ENCODE peak calls at places on chromosomes 5 and 9, in four cellular contexts. Z is neural progenitor cell, C is right lobe of liver, O is B cell. Y is an unnamed sample.

GRCh38 chr5:173178369-173178910 is 34.1 kb downstream of the BNIP1 start:
- DNase-seq in Z (no peak), C (no peak), O (no peak), Y (no peak)

GRCh38 chr9:84140535-84141101 is 160.0 kb downstream of the RMI1 start:
- DNase-seq in Z (peak; percentile 68), C (no peak), O (peak; percentile 27), Y (no peak)

GRCh38 chr9:126417684-126418083 is 91.1 kb downstream of the MVB12B start:
- DNase-seq in Z (no peak), C (no peak), O (no peak), Y (no peak)

GRCh38 chr9:5832093-5832542 is 799 bp downstream of the ERMP1 start:
- DNase-seq in Z (no peak), C (no peak), O (peak; percentile 55), Y (no peak)

GRCh38 chr9:133760713-133761290 is 22.6 kb upstream of the SARDH start:
- DNase-seq in Z (no peak), C (no peak), O (no peak), Y (no peak)

GRCh38 chr9:91420471-91421021 is 3.1 kb downstream of the NFIL3 start:
- DNase-seq in Z (no peak), C (no peak), O (no peak), Y (no peak)

GRCh38 chr5:165538065-165538464 is 2032.6 kb downstream of the MAT2B start:
- DNase-seq in Z (no peak), C (no peak), O (no peak), Y (no peak)

GRCh38 chr5:132839426-132840301 is 9.2 kb upstream of the SHROOM1 start:
- DNase-seq in Z (no peak), C (no peak), O (no peak), Y (no peak)

GRCh38 chr9:9901624-9902023 is 711.2 kb downstream of the PTPRD start:
- DNase-seq in Z (no peak), C (no peak), O (no peak), Y (no peak)

GRCh38 chr5:54390015-54390414 is 65.5 kb upstream of the HSPB3 start:
- DNase-seq in Z (no peak), C (peak; percentile 29), O (no peak), Y (no peak)

GRCh38 chr5:34580983-34581382 is 75.1 kb upstream of the RAI14 start:
- DNase-seq in Z (peak; percentile 64), C (no peak), O (no peak), Y (no peak)

GRCh38 chr5:149550267-149550582 is 1.0 kb downstream of the CSNK1A1 start:
- DNase-seq in Z (no peak), C (no peak), O (no peak), Y (peak; percentile 62)

GRCh38 chr9:20884985-20885593 is 146.4 kb downstream of the HACD4 start:
- DNase-seq in Z (peak; percentile 59), C (peak; percentile 49), O (peak; percentile 48), Y (no peak)

GRCh38 chr5:154972476-154973080 is 31.7 kb downstream of the MRPL22 start:
- DNase-seq in Z (peak; percentile 36), C (no peak), O (no peak), Y (no peak)

GRCh38 chr5:180555168-180555921 is 36.0 kb downstream of the SCGB3A1 start:
- DNase-seq in Z (no peak), C (no peak), O (no peak), Y (no peak)

GRCh38 chr9:89039664-89040063 is 48.4 kb downstream of the S1PR3 start:
- DNase-seq in Z (no peak), C (no peak), O (no peak), Y (no peak)

GRCh38 chr5:167623354-167623753 is 668.1 kb upstream of the WWC1 start:
- DNase-seq in Z (no peak), C (no peak), O (no peak), Y (no peak)

GRCh38 chr9:77251050-77251449 is 73.7 kb downstream of the VPS13A start:
- DNase-seq in Z (no peak), C (no peak), O (no peak), Y (no peak)

GRCh38 chr9:98610196-98610595 is 98.5 kb downstream of the GABBR2 start:
- DNase-seq in Z (no peak), C (no peak), O (no peak), Y (no peak)

GRCh38 chr5:130532786-130533185 is 628.5 kb downstream of the CHSY3 start:
- DNase-seq in Z (no peak), C (no peak), O (no peak), Y (no peak)

GRCh38 chr9:120882935-120883607 is 6.1 kb upstream of the PHF19 start:
- DNase-seq in Z (no peak), C (no peak), O (no peak), Y (no peak)

GRCh38 chr9:99042620-99043019 is 62.3 kb upstream of the TGFBR1 start:
- DNase-seq in Z (no peak), C (no peak), O (no peak), Y (no peak)

GRCh38 chr5:151637676-151638075 is 46.5 kb upstream of the FAT2 start:
- DNase-seq in Z (no peak), C (no peak), O (no peak), Y (no peak)

GRCh38 chr9:69385474-69386091 is 60.6 kb downstream of the ENTREP1 start:
- DNase-seq in Z (no peak), C (no peak), O (no peak), Y (no peak)

GRCh38 chr5:64859881-64860280 is 91.2 kb downstream of the CWC27 start:
- DNase-seq in Z (no peak), C (no peak), O (no peak), Y (no peak)

GRCh38 chr9:36006541-36006940 is 30.2 kb upstream of the RECK start:
- DNase-seq in Z (no peak), C (no peak), O (peak; percentile 18), Y (no peak)

GRCh38 chr5:109053995-109054417 is 306.3 kb downstream of the FER start:
- DNase-seq in Z (no peak), C (no peak), O (peak; percentile 18), Y (no peak)

GRCh38 chr9:27337833-27338526 is 41.0 kb upstream of the EQTN start:
- DNase-seq in Z (no peak), C (no peak), O (no peak), Y (no peak)

GRCh38 chr5:119411935-119412623 is 40.2 kb upstream of the HSD17B4 start:
- DNase-seq in Z (peak; percentile 72), C (peak; percentile 58), O (peak; percentile 78), Y (no peak)

GRCh38 chr5:79448336-79448735 is 65.6 kb downstream of the HOMER1 start:
- DNase-seq in Z (no peak), C (no peak), O (no peak), Y (no peak)

GRCh38 chr9:3441197-3441816 is 84.5 kb downstream of the RFX3 start:
- DNase-seq in Z (peak; percentile 59), C (peak; percentile 33), O (peak; percentile 68), Y (peak; percentile 50)

GRCh38 chr5:10115669-10116068 is 134.0 kb downstream of the ATPSCKMT start:
- DNase-seq in Z (no peak), C (no peak), O (no peak), Y (no peak)

GRCh38 chr5:10116594-10116993 is 133.1 kb downstream of the ATPSCKMT start:
- DNase-seq in Z (no peak), C (no peak), O (no peak), Y (no peak)

GRCh38 chr5:10110228-10110627 is 139.5 kb downstream of the ATPSCKMT start:
- DNase-seq in Z (no peak), C (no peak), O (no peak), Y (no peak)

GRCh38 chr5:10106806-10107205 is 142.9 kb downstream of the ATPSCKMT start:
- DNase-seq in Z (no peak), C (no peak), O (no peak), Y (no peak)

GRCh38 chr5:10111575-10111974 is 138.1 kb downstream of the ATPSCKMT start:
- DNase-seq in Z (peak; percentile 54), C (no peak), O (no peak), Y (no peak)
- TF ChIP-seq CTCF in Z (peak; percentile 71), C (no peak), O (no peak), Y (no peak)

GRCh38 chr5:96175090-96175489 is 213.4 kb upstream of the ELL2 start:
- DNase-seq in Z (no peak), C (no peak), O (peak; percentile 13), Y (no peak)
- TF ChIP-seq CTCF in Z (peak; percentile 35), C (peak; percentile 40), O (peak; percentile 48), Y (peak; percentile 64)

GRCh38 chr9:114538241-114538640 is 33.0 kb upstream of the WHRN start:
- DNase-seq in Z (peak; percentile 45), C (no peak), O (peak; percentile 70), Y (no peak)
- TF ChIP-seq CTCF in Z (no peak), C (peak; percentile 18), O (peak; percentile 68), Y (no peak)

GRCh38 chr5:77957-78804 is 13.8 kb upstream of the PLEKHG4B start:
- DNase-seq in Z (peak; percentile 75), C (no peak), O (peak; percentile 14), Y (no peak)
- TF ChIP-seq CTCF in Z (peak; percentile 20), C (peak; percentile 21), O (no peak), Y (no peak)

Y was measured in CD14-positive monocyte.